ENCODE peak calls at places on chromosomes 11 and 22, in six cellular contexts. One of them, this sample, is unnamed.

GRCh38 chr11:64672875-64673274 is 50.1 kb downstream of the NRXN2 start:
- DNase-seq in A549: no peak
- DNase-seq in GM23338: no peak
- DNase-seq in SK-N-SH: no peak
- DNase-seq in HCT116: no peak
- DNase-seq in HepG2: no peak
- DNase-seq in this sample: no peak

GRCh38 chr22:23203452-23204124 is 23.3 kb downstream of the BCR start:
- DNase-seq in SK-N-SH: no peak
- DNase-seq in A549: no peak
- DNase-seq in HCT116: no peak
- DNase-seq in HepG2: no peak
- DNase-seq in GM23338: no peak
- DNase-seq in this sample: no peak

GRCh38 chr11:16223558-16223957 is 132.8 kb downstream of the SOX6 start:
- DNase-seq in GM23338: no peak
- DNase-seq in HCT116: no peak
- DNase-seq in SK-N-SH: no peak
- DNase-seq in HepG2: no peak
- DNase-seq in A549: no peak
- DNase-seq in this sample: no peak

GRCh38 chr22:23696326-23696851 is 5.6 kb downstream of the RGL4 start:
- DNase-seq in A549: no peak
- DNase-seq in SK-N-SH: no peak
- DNase-seq in GM23338: no peak
- DNase-seq in HCT116: no peak
- DNase-seq in HepG2: no peak
- DNase-seq in this sample: peak; percentile 80

GRCh38 chr11:113579292-113579940 is 104.2 kb upstream of the DRD2 start:
- DNase-seq in SK-N-SH: no peak
- DNase-seq in HepG2: no peak
- DNase-seq in HCT116: no peak
- DNase-seq in GM23338: no peak
- DNase-seq in A549: no peak
- DNase-seq in this sample: no peak

GRCh38 chr11:104096900-104097299 is 60.5 kb downstream of the DDI1 start:
- DNase-seq in A549: no peak
- DNase-seq in HepG2: no peak
- DNase-seq in SK-N-SH: no peak
- DNase-seq in HCT116: no peak
- DNase-seq in GM23338: no peak
- DNase-seq in this sample: no peak

GRCh38 chr22:20191000-20191515 is 40.2 kb upstream of the CCDC188 start:
- DNase-seq in SK-N-SH: no peak
- DNase-seq in A549: no peak
- DNase-seq in HepG2: no peak
- DNase-seq in HCT116: no peak
- DNase-seq in GM23338: no peak
- DNase-seq in this sample: no peak

GRCh38 chr11:64436025-64436424 is 77.1 kb downstream of the RPS6KA4 start:
- DNase-seq in SK-N-SH: no peak
- DNase-seq in A549: no peak
- DNase-seq in HCT116: no peak
- DNase-seq in GM23338: no peak
- DNase-seq in HepG2: no peak
- DNase-seq in this sample: no peak

GRCh38 chr11:10032991-10033390 is 261.0 kb downstream of the SBF2 start:
- DNase-seq in SK-N-SH: no peak
- DNase-seq in A549: no peak
- DNase-seq in HepG2: no peak
- DNase-seq in HCT116: no peak
- DNase-seq in GM23338: no peak
- DNase-seq in this sample: no peak

GRCh38 chr22:40279017-40279416 is 67.3 kb upstream of the ADSL start:
- DNase-seq in HepG2: no peak
- DNase-seq in HCT116: no peak
- DNase-seq in GM23338: no peak
- DNase-seq in SK-N-SH: no peak
- DNase-seq in A549: no peak
- DNase-seq in this sample: no peak

GRCh38 chr11:87265132-87265531 is 227.4 kb downstream of the TMEM135 start:
- DNase-seq in GM23338: no peak
- DNase-seq in HCT116: no peak
- DNase-seq in SK-N-SH: no peak
- DNase-seq in A549: no peak
- DNase-seq in HepG2: no peak
- DNase-seq in this sample: no peak

GRCh38 chr11:11968511-11969280 is 39.7 kb downstream of the DKK3 start:
- DNase-seq in HCT116: no peak
- DNase-seq in GM23338: no peak
- DNase-seq in HepG2: no peak
- DNase-seq in A549: no peak
- DNase-seq in SK-N-SH: peak; percentile 89
- DNase-seq in this sample: no peak

GRCh38 chr11:132103006-132103405 is 732.6 kb downstream of the NTM start:
- DNase-seq in HCT116: no peak
- DNase-seq in HepG2: no peak
- DNase-seq in SK-N-SH: no peak
- DNase-seq in GM23338: no peak
- DNase-seq in A549: no peak
- DNase-seq in this sample: no peak

GRCh38 chr22:27662359-27663030 is 139.1 kb downstream of the MN1 start:
- DNase-seq in A549: no peak
- DNase-seq in HCT116: no peak
- DNase-seq in GM23338: no peak
- DNase-seq in SK-N-SH: peak; percentile 80
- DNase-seq in HepG2: peak; percentile 47
- DNase-seq in this sample: no peak

GRCh38 chr11:131423715-131424114 is 53.3 kb downstream of the NTM start:
- DNase-seq in HepG2: no peak
- DNase-seq in A549: peak; percentile 4
- DNase-seq in SK-N-SH: no peak
- DNase-seq in GM23338: no peak
- DNase-seq in HCT116: no peak
- DNase-seq in this sample: no peak

GRCh38 chr11:128421577-128421976 is 165.8 kb downstream of the ETS1 start:
- DNase-seq in A549: no peak
- DNase-seq in HepG2: no peak
- DNase-seq in HCT116: no peak
- DNase-seq in GM23338: no peak
- DNase-seq in SK-N-SH: peak; percentile 28
- DNase-seq in this sample: no peak

GRCh38 chr11:931385-931784 is 5.7 kb downstream of the AP2A2 start:
- DNase-seq in A549: no peak
- DNase-seq in GM23338: no peak
- DNase-seq in SK-N-SH: no peak
- DNase-seq in HepG2: no peak
- DNase-seq in HCT116: no peak
- DNase-seq in this sample: no peak

GRCh38 chr11:73249304-73249703 is 22.8 kb upstream of the P2RY6 start:
- DNase-seq in GM23338: no peak
- DNase-seq in A549: no peak
- DNase-seq in HepG2: no peak
- DNase-seq in HCT116: no peak
- DNase-seq in SK-N-SH: no peak
- DNase-seq in this sample: no peak

GRCh38 chr22:47063606-47064005 is 301.2 kb downstream of the TBC1D22A start:
- DNase-seq in HepG2: no peak
- DNase-seq in HCT116: no peak
- DNase-seq in SK-N-SH: no peak
- DNase-seq in GM23338: no peak
- DNase-seq in A549: no peak
- DNase-seq in this sample: no peak

GRCh38 chr11:86484164-86484794 is 109.6 kb downstream of the CCDC81 start:
- DNase-seq in GM23338: no peak
- DNase-seq in A549: peak; percentile 91
- DNase-seq in HCT116: peak; percentile 31
- DNase-seq in SK-N-SH: no peak
- DNase-seq in HepG2: peak; percentile 81
- DNase-seq in this sample: no peak

GRCh38 chr22:23305922-23306374 is 125.6 kb downstream of the BCR start:
- DNase-seq in HepG2: no peak
- DNase-seq in SK-N-SH: peak; percentile 75
- DNase-seq in A549: no peak
- DNase-seq in GM23338: no peak
- DNase-seq in HCT116: no peak
- DNase-seq in this sample: no peak

GRCh38 chr11:96116341-96116740 is 192.4 kb upstream of the MTMR2 start:
- DNase-seq in SK-N-SH: no peak
- DNase-seq in HCT116: no peak
- DNase-seq in GM23338: no peak
- DNase-seq in A549: no peak
- DNase-seq in HepG2: no peak
- DNase-seq in this sample: no peak

GRCh38 chr22:24482586-24482985 is 12.5 kb upstream of the UPB1 start:
- DNase-seq in A549: no peak
- DNase-seq in HepG2: no peak
- DNase-seq in HCT116: no peak
- DNase-seq in GM23338: no peak
- DNase-seq in SK-N-SH: no peak
- DNase-seq in this sample: peak; percentile 70

GRCh38 chr11:71914127-71914526 is 14.3 kb downstream of the XNDC1N start:
- DNase-seq in A549: no peak
- DNase-seq in HepG2: no peak
- DNase-seq in GM23338: no peak
- DNase-seq in SK-N-SH: no peak
- DNase-seq in HCT116: no peak
- DNase-seq in this sample: no peak

GRCh38 chr11:123188508-123189165 is 6.4 kb downstream of the CLMP start:
- DNase-seq in HCT116: no peak
- DNase-seq in GM23338: no peak
- DNase-seq in HepG2: no peak
- DNase-seq in SK-N-SH: no peak
- DNase-seq in A549: no peak
- DNase-seq in this sample: no peak

GRCh38 chr11:43812471-43812870 is 68.2 kb upstream of the ALKBH3 start:
- DNase-seq in HepG2: no peak
- DNase-seq in HCT116: no peak
- DNase-seq in SK-N-SH: no peak
- DNase-seq in GM23338: no peak
- DNase-seq in A549: no peak
- DNase-seq in this sample: no peak

GRCh38 chr22:40679964-40680818 is 907 bp downstream of the MCHR1 start:
- DNase-seq in A549: no peak
- DNase-seq in GM23338: peak; percentile 31
- DNase-seq in SK-N-SH: no peak
- DNase-seq in HCT116: no peak
- DNase-seq in HepG2: no peak
- DNase-seq in this sample: no peak

GRCh38 chr11:45804806-45805304 is at the start of gene SLC35C1:
- DNase-seq in HCT116: peak; percentile 86
- DNase-seq in HepG2: peak; percentile 88
- DNase-seq in GM23338: peak; percentile 99
- DNase-seq in SK-N-SH: peak; percentile 98
- DNase-seq in A549: peak; percentile 87
- DNase-seq in this sample: peak; percentile 91

GRCh38 chr22:39839198-39839597 is 54.4 kb downstream of the ENTHD1 start:
- DNase-seq in GM23338: no peak
- DNase-seq in HCT116: no peak
- DNase-seq in A549: no peak
- DNase-seq in SK-N-SH: no peak
- DNase-seq in HepG2: no peak
- DNase-seq in this sample: no peak

GRCh38 chr22:45442120-45442519 is 28.6 kb downstream of the RIBC2 start:
- DNase-seq in SK-N-SH: no peak
- DNase-seq in HepG2: peak; percentile 39
- DNase-seq in GM23338: no peak
- DNase-seq in A549: no peak
- DNase-seq in HCT116: no peak
- DNase-seq in this sample: no peak

GRCh38 chr11:131975624-131976420 is 605.4 kb downstream of the NTM start:
- DNase-seq in A549: no peak
- DNase-seq in GM23338: no peak
- DNase-seq in SK-N-SH: no peak
- DNase-seq in HepG2: no peak
- DNase-seq in HCT116: no peak
- DNase-seq in this sample: no peak

GRCh38 chr11:33448461-33449130 is 191.4 kb downstream of the HIPK3 start:
- DNase-seq in A549: no peak
- DNase-seq in HCT116: no peak
- DNase-seq in HepG2: no peak
- DNase-seq in SK-N-SH: no peak
- DNase-seq in GM23338: no peak
- DNase-seq in this sample: no peak

GRCh38 chr11:131815631-131816030 is 445.2 kb downstream of the NTM start:
- DNase-seq in GM23338: peak; percentile 39
- DNase-seq in SK-N-SH: no peak
- DNase-seq in HepG2: no peak
- DNase-seq in A549: no peak
- DNase-seq in HCT116: no peak
- DNase-seq in this sample: no peak

GRCh38 chr11:17894929-17895658 is 117.8 kb downstream of the SERGEF start:
- DNase-seq in HCT116: no peak
- DNase-seq in GM23338: no peak
- DNase-seq in SK-N-SH: peak; percentile 36
- DNase-seq in HepG2: no peak
- DNase-seq in A549: no peak
- DNase-seq in this sample: no peak
- TF ChIP-seq REST in HCT116: no peak
- TF ChIP-seq REST in GM23338: no peak
- TF ChIP-seq REST in SK-N-SH: no peak
- TF ChIP-seq REST in HepG2: no peak
- TF ChIP-seq REST in A549: no peak
- TF ChIP-seq REST in this sample: no peak

GRCh38 chr22:43275545-43275981 is 67.6 kb downstream of the SCUBE1 start:
- DNase-seq in GM23338: peak; percentile 58
- DNase-seq in A549: no peak
- DNase-seq in HepG2: peak; percentile 41
- DNase-seq in HCT116: peak; percentile 56
- DNase-seq in SK-N-SH: no peak
- DNase-seq in this sample: peak; percentile 94
- TF ChIP-seq REST in GM23338: no peak
- TF ChIP-seq REST in A549: no peak
- TF ChIP-seq REST in HepG2: no peak
- TF ChIP-seq REST in HCT116: no peak
- TF ChIP-seq REST in SK-N-SH: no peak
- TF ChIP-seq REST in this sample: no peak

DNA sequence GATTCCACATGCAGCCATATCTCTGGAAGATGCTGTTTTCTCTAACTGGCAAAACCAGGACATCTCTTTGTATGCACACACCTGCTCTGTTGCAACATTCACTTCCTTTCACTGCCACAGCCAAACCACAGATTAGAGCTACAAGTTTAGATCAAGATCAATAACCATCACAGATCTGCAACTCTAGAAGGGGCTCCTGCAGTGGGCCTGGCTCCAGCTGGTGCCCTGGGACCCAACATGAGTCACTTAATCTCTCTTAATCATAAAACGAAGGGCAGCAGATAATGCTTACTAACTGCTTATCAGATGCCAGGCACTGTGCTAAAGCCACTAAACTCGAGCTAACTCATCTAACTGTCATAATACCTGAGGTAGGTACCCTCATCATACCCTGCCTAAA is 22.1 kb downstream of the SMCO4 start:
- DNase-seq in SK-N-SH: no peak
- DNase-seq in A549: no peak
- DNase-seq in GM23338: no peak
- DNase-seq in HepG2: no peak
- DNase-seq in HCT116: no peak
- DNase-seq in this sample: no peak
- TF ChIP-seq REST in SK-N-SH: no peak
- TF ChIP-seq REST in A549: no peak
- TF ChIP-seq REST in GM23338: no peak
- TF ChIP-seq REST in HepG2: no peak
- TF ChIP-seq REST in HCT116: no peak
- TF ChIP-seq REST in this sample: no peak

GRCh38 chr11:58318532-58318931 is 40.3 kb downstream of the OR5B17 start:
- DNase-seq in SK-N-SH: no peak
- DNase-seq in A549: no peak
- DNase-seq in HCT116: no peak
- DNase-seq in GM23338: no peak
- DNase-seq in HepG2: no peak
- DNase-seq in this sample: no peak
- TF ChIP-seq REST in SK-N-SH: no peak
- TF ChIP-seq REST in A549: no peak
- TF ChIP-seq REST in HCT116: no peak
- TF ChIP-seq REST in GM23338: no peak
- TF ChIP-seq REST in HepG2: no peak
- TF ChIP-seq REST in this sample: no peak

This sample was measured in HL-60.